ENCODE peak calls at places on chromosome 4, in nine cellular contexts. One of them, this sample, is unnamed.

GRCh38 chr4:109294006-109294405 is 8.5 kb downstream of the COL25A1 start:
- DNase-seq in activated T-cell treated with anti-CD3 and anti-CD28 coated beads for 1 hour: no peak
- DNase-seq in A549: peak
- DNase-seq in left ventricle myocardium superior: no peak
- DNase-seq in foreskin fibroblast: peak
- DNase-seq in PC-9: no peak
- DNase-seq in T-helper 1 cell: no peak
- DNase-seq in nucleus accumbens: no peak
- DNase-seq in GM23338: peak
- DNase-seq in this sample: no peak

GRCh38 chr4:13097971-13098370 is 386.2 kb downstream of the RAB28 start:
- DNase-seq in GM23338: no peak
- DNase-seq in A549: no peak
- DNase-seq in T-helper 1 cell: no peak
- DNase-seq in activated T-cell treated with anti-CD3 and anti-CD28 coated beads for 1 hour: no peak
- DNase-seq in nucleus accumbens: no peak
- DNase-seq in PC-9: no peak
- DNase-seq in foreskin fibroblast: no peak
- DNase-seq in left ventricle myocardium superior: no peak
- DNase-seq in this sample: no peak

GRCh38 chr4:138367942-138368341 is 125.8 kb upstream of the SLC7A11 start:
- DNase-seq in T-helper 1 cell: no peak
- DNase-seq in nucleus accumbens: no peak
- DNase-seq in GM23338: no peak
- DNase-seq in A549: no peak
- DNase-seq in foreskin fibroblast: no peak
- DNase-seq in PC-9: no peak
- DNase-seq in left ventricle myocardium superior: no peak
- DNase-seq in activated T-cell treated with anti-CD3 and anti-CD28 coated beads for 1 hour: no peak
- DNase-seq in this sample: no peak

GRCh38 chr4:173046818-173047217 is 121.8 kb upstream of the GALNT7 start:
- DNase-seq in foreskin fibroblast: peak
- DNase-seq in T-helper 1 cell: no peak
- DNase-seq in PC-9: no peak
- DNase-seq in activated T-cell treated with anti-CD3 and anti-CD28 coated beads for 1 hour: no peak
- DNase-seq in left ventricle myocardium superior: no peak
- DNase-seq in GM23338: no peak
- DNase-seq in A549: no peak
- DNase-seq in nucleus accumbens: no peak
- DNase-seq in this sample: no peak

GRCh38 chr4:140448830-140449229 is 21.4 kb upstream of the CLGN start:
- DNase-seq in activated T-cell treated with anti-CD3 and anti-CD28 coated beads for 1 hour: no peak
- DNase-seq in T-helper 1 cell: no peak
- DNase-seq in nucleus accumbens: no peak
- DNase-seq in PC-9: no peak
- DNase-seq in left ventricle myocardium superior: no peak
- DNase-seq in foreskin fibroblast: peak
- DNase-seq in A549: no peak
- DNase-seq in GM23338: no peak
- DNase-seq in this sample: no peak

GRCh38 chr4:184649971-184650855 is 675 bp downstream of the PRIMPOL start:
- DNase-seq in nucleus accumbens: no peak
- DNase-seq in T-helper 1 cell: no peak
- DNase-seq in foreskin fibroblast: peak
- DNase-seq in left ventricle myocardium superior: no peak
- DNase-seq in activated T-cell treated with anti-CD3 and anti-CD28 coated beads for 1 hour: no peak
- DNase-seq in A549: peak
- DNase-seq in PC-9: no peak
- DNase-seq in GM23338: peak
- DNase-seq in this sample: no peak

GRCh38 chr4:7390366-7390765 is 44.4 kb downstream of the PSAPL1 start:
- DNase-seq in foreskin fibroblast: no peak
- DNase-seq in GM23338: no peak
- DNase-seq in activated T-cell treated with anti-CD3 and anti-CD28 coated beads for 1 hour: no peak
- DNase-seq in left ventricle myocardium superior: no peak
- DNase-seq in T-helper 1 cell: no peak
- DNase-seq in nucleus accumbens: no peak
- DNase-seq in PC-9: no peak
- DNase-seq in A549: no peak
- DNase-seq in this sample: no peak

GRCh38 chr4:38157592-38157991 is 197.4 kb downstream of the PTTG2 start:
- DNase-seq in PC-9: peak
- DNase-seq in left ventricle myocardium superior: no peak
- DNase-seq in GM23338: no peak
- DNase-seq in activated T-cell treated with anti-CD3 and anti-CD28 coated beads for 1 hour: no peak
- DNase-seq in A549: peak
- DNase-seq in nucleus accumbens: no peak
- DNase-seq in foreskin fibroblast: no peak
- DNase-seq in T-helper 1 cell: no peak
- DNase-seq in this sample: no peak

GRCh38 chr4:11700751-11701226 is 272.1 kb upstream of the HS3ST1 start:
- DNase-seq in A549: no peak
- DNase-seq in activated T-cell treated with anti-CD3 and anti-CD28 coated beads for 1 hour: no peak
- DNase-seq in GM23338: no peak
- DNase-seq in nucleus accumbens: no peak
- DNase-seq in PC-9: peak
- DNase-seq in T-helper 1 cell: no peak
- DNase-seq in foreskin fibroblast: peak
- DNase-seq in left ventricle myocardium superior: no peak
- DNase-seq in this sample: no peak

GRCh38 chr4:66097271-66097670 is 427.0 kb upstream of the EPHA5 start:
- DNase-seq in GM23338: no peak
- DNase-seq in PC-9: no peak
- DNase-seq in A549: peak
- DNase-seq in nucleus accumbens: no peak
- DNase-seq in activated T-cell treated with anti-CD3 and anti-CD28 coated beads for 1 hour: no peak
- DNase-seq in left ventricle myocardium superior: no peak
- DNase-seq in T-helper 1 cell: no peak
- DNase-seq in foreskin fibroblast: no peak
- DNase-seq in this sample: no peak

GRCh38 chr4:6332042-6332668 is 62.5 kb downstream of the WFS1 start:
- DNase-seq in GM23338: peak
- DNase-seq in foreskin fibroblast: peak
- DNase-seq in nucleus accumbens: no peak
- DNase-seq in T-helper 1 cell: no peak
- DNase-seq in PC-9: no peak
- DNase-seq in left ventricle myocardium superior: no peak
- DNase-seq in A549: no peak
- DNase-seq in activated T-cell treated with anti-CD3 and anti-CD28 coated beads for 1 hour: no peak
- DNase-seq in this sample: peak

GRCh38 chr4:19583827-19584569 is 667.7 kb upstream of the SLIT2 start:
- DNase-seq in GM23338: no peak
- DNase-seq in T-helper 1 cell: no peak
- DNase-seq in activated T-cell treated with anti-CD3 and anti-CD28 coated beads for 1 hour: no peak
- DNase-seq in PC-9: no peak
- DNase-seq in nucleus accumbens: no peak
- DNase-seq in A549: no peak
- DNase-seq in left ventricle myocardium superior: no peak
- DNase-seq in foreskin fibroblast: peak
- DNase-seq in this sample: no peak

GRCh38 chr4:94939791-94940530 is 182.2 kb downstream of the BMPR1B start:
- DNase-seq in A549: no peak
- DNase-seq in foreskin fibroblast: peak
- DNase-seq in GM23338: peak
- DNase-seq in T-helper 1 cell: no peak
- DNase-seq in PC-9: no peak
- DNase-seq in activated T-cell treated with anti-CD3 and anti-CD28 coated beads for 1 hour: no peak
- DNase-seq in nucleus accumbens: no peak
- DNase-seq in left ventricle myocardium superior: no peak
- DNase-seq in this sample: no peak

This sample was measured in effector memory CD8-positive, alpha-beta T cell.